ENCODE peak calls at places on chromosomes 3 and 15, in five cellular contexts. C is cardiac fibroblast; F is pancreas; L is Daoy; Q is effector CD4-positive, alpha-beta T cell. Z is an unnamed sample.

GRCh38 chr15:23912191-23912590 is 225.1 kb upstream of the NDN start:
- DNase-seq in C (no peak), F (peak), L (peak), Q (no peak), Z (no peak)

GRCh38 chr15:42704492-42704926 is 32.4 kb downstream of the CDAN1 start:
- DNase-seq in C (peak), F (peak), L (peak), Q (peak), Z (peak)

GRCh38 chr3:107753494-107753893 is 230.7 kb downstream of the BBX start:
- DNase-seq in C (peak), F (no peak), L (peak), Q (no peak), Z (no peak)

GRCh38 chr3:126665221-126665936 is 10.5 kb upstream of the TXNRD3 start:
- DNase-seq in C (no peak), F (no peak), L (no peak), Q (no peak), Z (no peak)

GRCh38 chr3:178087376-178087775 is 448.9 kb upstream of the KCNMB2 start:
- DNase-seq in C (no peak), F (no peak), L (no peak), Q (no peak), Z (no peak)

GRCh38 chr3:63048365-63048764 is 173.1 kb upstream of the CADPS start:
- DNase-seq in C (no peak), F (no peak), L (peak), Q (no peak), Z (no peak)

GRCh38 chr3:17175187-17175839 is 290.6 kb downstream of the PLCL2 start:
- DNase-seq in C (peak), F (no peak), L (no peak), Q (no peak), Z (no peak)

GRCh38 chr15:43463542-43463941 is 29.4 kb downstream of the TP53BP1 start:
- DNase-seq in C (peak), F (no peak), L (no peak), Q (no peak), Z (no peak)

GRCh38 chr15:64426845-64427465 is 33.4 kb upstream of the ZNF609 start:
- DNase-seq in C (peak), F (no peak), L (no peak), Q (no peak), Z (peak)

GRCh38 chr3:58858126-58858525 is 191.6 kb upstream of the FAM3D start:
- DNase-seq in C (peak), F (no peak), L (no peak), Q (no peak), Z (no peak)

GRCh38 chr3:46504780-46505179 is 7.0 kb downstream of the RTP3 start:
- DNase-seq in C (peak), F (no peak), L (no peak), Q (no peak), Z (no peak)

GRCh38 chr3:54572197-54572895 is 355.5 kb downstream of the LRTM1 start:
- DNase-seq in C (no peak), F (no peak), L (no peak), Q (no peak), Z (no peak)

GRCh38 chr3:98972155-98972554 is 70.7 kb upstream of the DCBLD2 start:
- DNase-seq in C (peak), F (no peak), L (peak), Q (no peak), Z (no peak)

GRCh38 chr3:79973917-79974595 is 206.3 kb upstream of the ROBO1 start:
- DNase-seq in C (peak), F (no peak), L (no peak), Q (no peak), Z (no peak)

GRCh38 chr3:146403792-146404191 is 65.6 kb downstream of the PLSCR2 start:
- DNase-seq in C (no peak), F (no peak), L (no peak), Q (no peak), Z (no peak)

GRCh38 chr3:146903927-146904326 is 298.8 kb upstream of the PLSCR5 start:
- DNase-seq in C (no peak), F (no peak), L (no peak), Q (no peak), Z (no peak)

GRCh38 chr3:171132873-171133272 is 106.4 kb upstream of the SLC2A2 start:
- DNase-seq in C (peak), F (no peak), L (peak), Q (no peak), Z (no peak)

GRCh38 chr15:40929730-40930429 is 740 bp downstream of the DLL4 start:
- DNase-seq in C (peak), F (no peak), L (peak), Q (no peak), Z (no peak)

GRCh38 chr15:29140475-29141172 is 129.0 kb downstream of the NSMCE3 start:
- DNase-seq in C (no peak), F (no peak), L (no peak), Q (no peak), Z (no peak)

GRCh38 chr3:52090131-52090548 is 33.8 kb upstream of the DUSP7 start:
- DNase-seq in C (peak), F (no peak), L (peak), Q (no peak), Z (no peak)

GRCh38 chr3:102069211-102069662 is 219.9 kb downstream of the NFKBIZ start:
- DNase-seq in C (peak), F (no peak), L (peak), Q (no peak), Z (no peak)

GRCh38 chr3:128407986-128408692 is 58.6 kb downstream of the DNAJB8 start:
- DNase-seq in C (no peak), F (no peak), L (no peak), Q (no peak), Z (no peak)

GRCh38 chr3:85678713-85679112 is 719.9 kb downstream of the CADM2 start:
- DNase-seq in C (no peak), F (no peak), L (no peak), Q (no peak), Z (no peak)

GRCh38 chr3:171774516-171774915 is 35.8 kb downstream of the PLD1 start:
- DNase-seq in C (no peak), F (no peak), L (no peak), Q (no peak), Z (no peak)

Z was measured in CD4-positive, CD25-positive, alpha-beta regulatory T cell.